ENCODE peak calls at places on chromosomes 6 and 20, in six cellular contexts. V, E, K, J, O and B are unnamed samples.

GRCh38 chr6:52999456-52999855 is 4.4 kb upstream of the GSTA4 start:
- DNase-seq in J (no peak), K (no peak), E (no peak), O (no peak), V (no peak), B (no peak)

GRCh38 chr6:130696806-130697205 is 130.4 kb upstream of the SMLR1 start:
- DNase-seq in E (no peak), J (no peak), K (no peak), O (no peak), V (no peak), B (no peak)

GRCh38 chr6:2857580-2858337 is 16.1 kb upstream of the SERPINB1 start:
- DNase-seq in O (no peak), V (no peak), E (no peak), J (peak; percentile 50), K (no peak), B (no peak)

GRCh38 chr6:154613137-154613676 is 102.7 kb upstream of the CNKSR3 start:
- DNase-seq in K (no peak), E (no peak), O (peak; percentile 33), V (no peak), J (no peak), B (no peak)

GRCh38 chr6:49082611-49083010 is 380.4 kb downstream of the MMUT start:
- DNase-seq in K (no peak), E (no peak), J (no peak), O (no peak), V (no peak), B (no peak)

GRCh38 chr20:4017051-4017702 is 1.8 kb upstream of the RNF24 start:
- DNase-seq in O (no peak), J (no peak), E (no peak), V (no peak), K (no peak), B (no peak)

GRCh38 chr6:46648869-46649488 is 3.6 kb downstream of the CYP39A1 start:
- DNase-seq in K (no peak), V (no peak), E (no peak), J (no peak), O (no peak), B (no peak)

GRCh38 chr20:10513931-10514575 is 78.9 kb downstream of the SLX4IP start:
- DNase-seq in O (no peak), J (no peak), E (no peak), V (no peak), K (no peak), B (no peak)

GRCh38 chr6:130293800-130294199 is 71.0 kb upstream of the SAMD3 start:
- DNase-seq in J (no peak), E (peak; percentile 5), K (peak; percentile 59), V (no peak), O (peak; percentile 44), B (no peak)

GRCh38 chr6:37549186-37549957 is 49.7 kb upstream of the CCDC167 start:
- DNase-seq in V (no peak), J (no peak), K (no peak), O (no peak), E (no peak), B (no peak)

GRCh38 chr6:164415832-164416563 is 893.4 kb downstream of the C6orf118 start:
- DNase-seq in V (no peak), J (no peak), O (no peak), K (no peak), E (no peak), B (no peak)

GRCh38 chr6:80304014-80304413 is 197.5 kb downstream of the BCKDHB start:
- DNase-seq in J (no peak), K (no peak), V (no peak), O (no peak), E (no peak), B (no peak)

GRCh38 chr20:25259788-25260254 is 11.9 kb downstream of the PYGB start:
- DNase-seq in V (no peak), K (no peak), O (no peak), E (no peak), J (no peak), B (no peak)

GRCh38 chr6:100171533-100172321 is 177.7 kb upstream of the MCHR2 start:
- DNase-seq in J (no peak), K (no peak), V (no peak), E (no peak), O (no peak), B (no peak)

GRCh38 chr6:152185158-152185574 is 377.7 kb downstream of the ESR1 start:
- DNase-seq in O (no peak), J (no peak), K (no peak), E (no peak), V (no peak), B (no peak)

GRCh38 chr6:29861521-29862255 is 34.1 kb downstream of the HLA-G start:
- DNase-seq in J (no peak), O (no peak), K (no peak), V (no peak), E (no peak), B (no peak)

GRCh38 chr6:100271625-100272024 is 193.1 kb downstream of the SIM1 start:
- DNase-seq in J (no peak), O (no peak), E (no peak), K (no peak), V (no peak), B (no peak)

GRCh38 chr20:33470457-33470856 is 19.4 kb upstream of the CBFA2T2 start:
- DNase-seq in K (no peak), O (no peak), E (no peak), J (no peak), V (no peak), B (no peak)

GRCh38 chr20:63520939-63521601 is 505 bp downstream of the PPDPF start:
- DNase-seq in K (peak; percentile 91), V (peak; percentile 51), O (no peak), E (peak; percentile 57), J (peak; percentile 71), B (peak; percentile 75)

GRCh38 chr6:168817558-168818159 is 376.7 kb downstream of the SMOC2 start:
- DNase-seq in O (no peak), J (no peak), E (no peak), V (no peak), K (no peak), B (no peak)

GRCh38 chr20:16209826-16210365 is 363.4 kb downstream of the KIF16B start:
- DNase-seq in J (no peak), E (no peak), V (no peak), O (no peak), K (no peak), B (no peak)

GRCh38 chr20:31517373-31517772 is 3.1 kb downstream of the HM13 start:
- DNase-seq in V (peak; percentile 49), O (no peak), J (no peak), K (peak; percentile 49), E (peak; percentile 23), B (peak; percentile 30)
- TF ChIP-seq CTCF in V (no peak), O (peak; percentile 36), J (no peak), K (no peak), E (peak; percentile 39), B (peak; percentile 25)

GRCh38 chr20:50056408-50056926 is 56.5 kb downstream of the UBE2V1 start:
- DNase-seq in E (no peak), V (no peak), J (no peak), O (no peak), K (no peak), B (no peak)

GRCh38 chr20:50055524-50056083 is 57.3 kb downstream of the UBE2V1 start:
- DNase-seq in O (no peak), J (no peak), E (no peak), K (no peak), V (no peak), B (no peak)

GRCh38 chr20:50057409-50058053 is 55.4 kb downstream of the UBE2V1 start:
- DNase-seq in E (no peak), J (no peak), K (no peak), V (no peak), O (no peak), B (no peak)

GRCh38 chr20:50058646-50059398 is 54.1 kb downstream of the UBE2V1 start:
- DNase-seq in V (no peak), K (no peak), J (no peak), E (no peak), O (no peak), B (no peak)

DNA sequence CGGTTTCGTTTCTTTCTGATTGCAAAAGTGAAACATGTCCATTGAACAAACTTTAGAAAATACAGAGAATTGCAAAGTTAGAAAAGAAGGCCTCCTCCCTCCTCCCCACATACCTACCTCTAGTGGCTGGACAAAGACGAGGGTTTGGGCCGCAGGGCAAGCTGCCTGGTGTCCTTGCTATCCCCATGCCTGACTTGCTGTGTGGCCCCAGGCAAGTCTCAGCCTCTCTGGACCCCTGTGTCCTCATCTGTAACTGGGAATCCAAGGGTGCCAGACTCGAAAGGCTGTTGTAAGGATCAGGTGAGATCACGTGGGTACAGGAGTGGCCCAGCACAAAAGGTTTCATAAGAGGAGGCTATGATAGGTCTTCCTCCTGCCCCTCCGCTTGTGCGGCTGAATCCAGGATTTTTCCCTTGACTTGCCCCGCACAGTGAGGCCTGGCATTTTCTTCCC is 56.0 kb downstream of the UBE2V1 start:
- DNase-seq in K (no peak), J (no peak), O (no peak), E (no peak), V (no peak), B (no peak)
- TF ChIP-seq CTCF in K (no peak), J (no peak), O (no peak), E (no peak), V (no peak), B (no peak)

DNA sequence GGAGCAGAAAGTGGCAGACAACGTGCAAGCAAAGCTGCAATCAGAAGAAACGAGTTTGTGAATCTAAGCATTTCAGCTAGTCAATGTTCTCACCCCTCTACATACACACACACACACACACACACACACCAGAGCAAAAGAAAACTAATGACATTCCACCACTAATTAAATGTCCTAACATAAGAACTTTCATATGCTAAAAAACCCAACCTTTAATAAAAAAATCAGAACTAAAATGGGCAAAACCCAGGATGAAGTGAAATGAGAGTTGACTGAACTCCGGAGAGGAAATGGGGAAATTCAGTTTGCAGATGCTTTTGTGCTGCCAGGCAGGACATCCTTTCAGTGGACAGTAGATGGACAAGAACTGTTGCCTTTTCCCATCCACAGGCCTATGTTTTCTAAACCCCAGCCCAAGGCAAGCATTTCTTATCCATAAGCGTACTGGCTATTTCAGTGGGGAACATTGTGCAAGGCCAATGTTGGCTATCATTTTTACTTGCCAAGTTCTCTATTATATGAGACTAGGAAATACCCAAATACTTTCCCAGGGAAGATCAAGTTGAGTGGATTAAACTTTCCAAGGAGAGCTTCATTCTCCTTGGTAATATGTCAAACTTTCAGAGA is 27.2 kb downstream of the RIN2 start:
- DNase-seq in V (no peak), J (no peak), K (no peak), E (no peak), O (no peak), B (no peak)
- TF ChIP-seq CTCF in V (no peak), J (no peak), K (no peak), E (no peak), O (no peak), B (no peak)

DNA sequence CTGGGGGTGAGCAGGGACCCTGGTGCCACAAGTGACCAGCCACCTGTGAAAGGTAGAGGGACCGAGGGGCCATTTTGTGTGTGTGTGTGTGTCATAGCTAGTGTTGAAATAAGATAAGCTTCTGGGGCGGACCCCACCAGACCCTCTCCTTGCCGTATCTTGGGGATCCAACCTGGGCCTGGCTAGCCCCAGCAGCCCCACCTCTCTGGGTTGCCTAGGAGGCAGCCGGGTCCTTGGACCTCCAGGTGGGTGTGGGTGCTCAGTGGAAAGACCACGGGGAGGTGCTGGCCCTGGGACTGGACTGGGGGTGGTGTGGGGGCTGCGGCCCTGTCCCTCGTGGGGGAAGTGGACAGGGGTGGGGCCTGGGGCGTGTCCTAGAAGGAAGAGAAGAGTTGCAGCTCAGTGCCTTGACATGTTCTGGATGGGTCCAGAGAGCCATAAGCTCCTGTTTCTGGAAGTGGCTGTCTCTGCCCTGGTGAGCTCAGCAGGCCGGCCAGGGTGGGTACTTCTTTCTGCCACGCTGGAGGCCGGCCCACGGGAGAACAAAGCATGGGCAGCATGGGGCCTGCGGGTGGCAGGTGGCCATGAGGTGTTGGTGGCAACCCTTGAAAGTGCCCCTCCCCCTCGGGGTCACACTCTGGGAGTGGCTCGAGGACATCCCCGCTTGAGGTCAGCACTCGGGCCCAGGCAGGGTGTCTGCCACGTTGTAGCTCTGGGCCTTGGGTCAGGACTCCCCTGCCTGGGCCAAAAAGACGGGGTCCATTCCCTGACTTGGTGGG is 8.4 kb downstream of the RBBP8NL start:
- DNase-seq in K (no peak), V (no peak), O (no peak), J (no peak), E (no peak), B (no peak)
- TF ChIP-seq CTCF in K (no peak), V (no peak), O (no peak), J (no peak), E (no peak), B (no peak)